ENCODE peak calls at places on chromosomes 5 and 9, in seven cellular contexts. One of them, this sample, is unnamed.

GRCh38 chr5:170470808-170471404 is 32.9 kb upstream of the KCNIP1 start:
- DNase-seq in astrocyte of the spinal cord: no peak
- DNase-seq in omental fat pad: no peak
- DNase-seq in germinal center: no peak
- DNase-seq in RWPE2: no peak
- DNase-seq in KBM-7: no peak
- DNase-seq in neural progenitor cell: no peak
- DNase-seq in this sample: no peak

GRCh38 chr5:598564-598890 is 13.6 kb upstream of the CEP72 start:
- DNase-seq in omental fat pad: no peak
- DNase-seq in RWPE2: peak; percentile 60
- DNase-seq in astrocyte of the spinal cord: no peak
- DNase-seq in neural progenitor cell: no peak
- DNase-seq in KBM-7: no peak
- DNase-seq in germinal center: no peak
- DNase-seq in this sample: no peak

GRCh38 chr5:141383345-141383744 is 803 bp downstream of the PCDHGA7 start:
- DNase-seq in neural progenitor cell: no peak
- DNase-seq in astrocyte of the spinal cord: no peak
- DNase-seq in KBM-7: no peak
- DNase-seq in RWPE2: no peak
- DNase-seq in germinal center: no peak
- DNase-seq in omental fat pad: no peak
- DNase-seq in this sample: no peak

GRCh38 chr5:84364043-84364442 is 20.6 kb downstream of the EDIL3 start:
- DNase-seq in astrocyte of the spinal cord: no peak
- DNase-seq in RWPE2: no peak
- DNase-seq in neural progenitor cell: no peak
- DNase-seq in omental fat pad: no peak
- DNase-seq in germinal center: no peak
- DNase-seq in KBM-7: no peak
- DNase-seq in this sample: no peak

GRCh38 chr9:68955281-68955680 is 58.6 kb downstream of the PRKACG start:
- DNase-seq in neural progenitor cell: no peak
- DNase-seq in omental fat pad: no peak
- DNase-seq in KBM-7: peak; percentile 61
- DNase-seq in germinal center: no peak
- DNase-seq in astrocyte of the spinal cord: no peak
- DNase-seq in RWPE2: no peak
- DNase-seq in this sample: no peak

GRCh38 chr9:13033959-13034695 is 245.4 kb downstream of the MPDZ start:
- DNase-seq in germinal center: no peak
- DNase-seq in RWPE2: no peak
- DNase-seq in neural progenitor cell: peak; percentile 83
- DNase-seq in astrocyte of the spinal cord: peak; percentile 65
- DNase-seq in KBM-7: peak; percentile 66
- DNase-seq in omental fat pad: peak; percentile 32
- DNase-seq in this sample: peak; percentile 24

GRCh38 chr5:51960617-51961115 is 577.4 kb downstream of the ISL1 start:
- DNase-seq in neural progenitor cell: no peak
- DNase-seq in astrocyte of the spinal cord: no peak
- DNase-seq in germinal center: no peak
- DNase-seq in omental fat pad: no peak
- DNase-seq in RWPE2: no peak
- DNase-seq in KBM-7: peak; percentile 9
- DNase-seq in this sample: peak; percentile 12

GRCh38 chr9:134870746-134871667 is 9.6 kb upstream of the FCN2 start:
- DNase-seq in RWPE2: no peak
- DNase-seq in astrocyte of the spinal cord: no peak
- DNase-seq in neural progenitor cell: no peak
- DNase-seq in KBM-7: no peak
- DNase-seq in germinal center: no peak
- DNase-seq in omental fat pad: no peak
- DNase-seq in this sample: no peak

GRCh38 chr5:134749415-134749814 is 9.2 kb upstream of the DDX46 start:
- DNase-seq in astrocyte of the spinal cord: no peak
- DNase-seq in RWPE2: no peak
- DNase-seq in omental fat pad: no peak
- DNase-seq in KBM-7: no peak
- DNase-seq in germinal center: no peak
- DNase-seq in neural progenitor cell: peak; percentile 49
- DNase-seq in this sample: no peak

GRCh38 chr5:15966651-15967050 is 212.9 kb downstream of the MARCHF11 start:
- DNase-seq in KBM-7: no peak
- DNase-seq in germinal center: no peak
- DNase-seq in neural progenitor cell: no peak
- DNase-seq in astrocyte of the spinal cord: no peak
- DNase-seq in RWPE2: no peak
- DNase-seq in omental fat pad: no peak
- DNase-seq in this sample: no peak

GRCh38 chr5:95555553-95555952 is 652 bp downstream of the ARSK start:
- DNase-seq in KBM-7: no peak
- DNase-seq in omental fat pad: no peak
- DNase-seq in RWPE2: no peak
- DNase-seq in neural progenitor cell: no peak
- DNase-seq in germinal center: peak; percentile 2
- DNase-seq in astrocyte of the spinal cord: no peak
- DNase-seq in this sample: no peak

GRCh38 chr9:134648701-134649525 is 7.3 kb downstream of the COL5A1 start:
- DNase-seq in astrocyte of the spinal cord: peak; percentile 59
- DNase-seq in KBM-7: no peak
- DNase-seq in RWPE2: no peak
- DNase-seq in neural progenitor cell: no peak
- DNase-seq in omental fat pad: no peak
- DNase-seq in germinal center: no peak
- DNase-seq in this sample: no peak

GRCh38 chr5:77186990-77187389 is 23.5 kb upstream of the PDE8B start:
- DNase-seq in neural progenitor cell: no peak
- DNase-seq in omental fat pad: no peak
- DNase-seq in astrocyte of the spinal cord: no peak
- DNase-seq in germinal center: no peak
- DNase-seq in RWPE2: no peak
- DNase-seq in KBM-7: no peak
- DNase-seq in this sample: no peak